ENCODE peak calls at places on chromosome 22, in four cellular contexts. One of them, this sample, is unnamed.

GRCh38 chr22:48474881-48475280 is 1352.8 kb downstream of the BRD1 start:
- DNase-seq in neural progenitor cell: no peak
- DNase-seq in IMR-90: no peak
- DNase-seq in HepG2: no peak
- DNase-seq in this sample: no peak

GRCh38 chr22:35312198-35313059 is 12.7 kb downstream of the TOM1 start:
- DNase-seq in HepG2: peak; percentile 90
- DNase-seq in neural progenitor cell: no peak
- DNase-seq in IMR-90: peak; percentile 82
- DNase-seq in this sample: no peak

GRCh38 chr22:41688365-41689211 is at the start of gene SNU13:
- DNase-seq in IMR-90: peak; percentile 92
- DNase-seq in neural progenitor cell: peak; percentile 93
- DNase-seq in HepG2: peak; percentile 88
- DNase-seq in this sample: peak; percentile 97

GRCh38 chr22:43848366-43849171 is 13.7 kb downstream of the SULT4A1 start:
- DNase-seq in IMR-90: peak; percentile 52
- DNase-seq in HepG2: no peak
- DNase-seq in neural progenitor cell: peak; percentile 61
- DNase-seq in this sample: no peak

GRCh38 chr22:29043906-29044575 is 17.6 kb downstream of the C22orf31 start:
- DNase-seq in HepG2: no peak
- DNase-seq in IMR-90: peak; percentile 66
- DNase-seq in neural progenitor cell: no peak
- DNase-seq in this sample: no peak

GRCh38 chr22:50422046-50422445 is 52.8 kb downstream of the SBF1 start:
- DNase-seq in IMR-90: no peak
- DNase-seq in HepG2: no peak
- DNase-seq in neural progenitor cell: no peak
- DNase-seq in this sample: no peak

GRCh38 chr22:22698263-22698750 is 53.9 kb downstream of the GGTLC2 start:
- DNase-seq in neural progenitor cell: no peak
- DNase-seq in HepG2: no peak
- DNase-seq in IMR-90: no peak
- DNase-seq in this sample: peak; percentile 83

GRCh38 chr22:35454416-35455054 is 54.6 kb downstream of the MCM5 start:
- DNase-seq in neural progenitor cell: peak; percentile 36
- DNase-seq in IMR-90: no peak
- DNase-seq in HepG2: no peak
- DNase-seq in this sample: no peak

GRCh38 chr22:25728064-25728463 is 13.9 kb upstream of the MYO18B start:
- DNase-seq in neural progenitor cell: no peak
- DNase-seq in IMR-90: no peak
- DNase-seq in HepG2: no peak
- DNase-seq in this sample: no peak

GRCh38 chr22:27100789-27101188 is 443.4 kb downstream of the MIAT start:
- DNase-seq in HepG2: no peak
- DNase-seq in IMR-90: peak; percentile 45
- DNase-seq in neural progenitor cell: peak; percentile 88
- DNase-seq in this sample: no peak

GRCh38 chr22:41914611-41915034 is 251 bp downstream of the SHISA8 start:
- DNase-seq in neural progenitor cell: peak; percentile 58
- DNase-seq in HepG2: no peak
- DNase-seq in IMR-90: no peak
- DNase-seq in this sample: no peak

GRCh38 chr22:35688913-35689675 is 28.6 kb upstream of the APOL5 start:
- DNase-seq in HepG2: no peak
- DNase-seq in IMR-90: peak; percentile 59
- DNase-seq in neural progenitor cell: no peak
- DNase-seq in this sample: no peak

GRCh38 chr22:18033204-18033998 is 9.0 kb upstream of the MICAL3 start:
- DNase-seq in IMR-90: peak; percentile 41
- DNase-seq in HepG2: no peak
- DNase-seq in neural progenitor cell: no peak
- DNase-seq in this sample: no peak

GRCh38 chr22:26681395-26681821 is 24.0 kb downstream of the MIAT start:
- DNase-seq in IMR-90: peak; percentile 67
- DNase-seq in HepG2: no peak
- DNase-seq in neural progenitor cell: peak; percentile 83
- DNase-seq in this sample: no peak

GRCh38 chr22:23233746-23234408 is 53.6 kb downstream of the BCR start:
- DNase-seq in IMR-90: peak; percentile 92
- DNase-seq in HepG2: no peak
- DNase-seq in neural progenitor cell: no peak
- DNase-seq in this sample: no peak

GRCh38 chr22:29661355-29661754 is 57.9 kb downstream of the NF2 start:
- DNase-seq in IMR-90: peak; percentile 58
- DNase-seq in neural progenitor cell: no peak
- DNase-seq in HepG2: no peak
- DNase-seq in this sample: no peak

GRCh38 chr22:48925450-48925849 is 902.2 kb downstream of the BRD1 start:
- DNase-seq in HepG2: no peak
- DNase-seq in neural progenitor cell: no peak
- DNase-seq in IMR-90: no peak
- DNase-seq in this sample: no peak

GRCh38 chr22:44583854-44584253 is 85.8 kb upstream of the RTL6 start:
- DNase-seq in IMR-90: no peak
- DNase-seq in neural progenitor cell: no peak
- DNase-seq in HepG2: no peak
- DNase-seq in this sample: no peak

GRCh38 chr22:39467390-39467901 is 10.6 kb downstream of the MGAT3 start:
- DNase-seq in IMR-90: no peak
- DNase-seq in HepG2: no peak
- DNase-seq in neural progenitor cell: no peak
- DNase-seq in this sample: no peak

GRCh38 chr22:42353883-42354727 is 78.1 kb downstream of the NFAM1 start:
- DNase-seq in IMR-90: peak; percentile 13
- DNase-seq in HepG2: no peak
- DNase-seq in neural progenitor cell: peak; percentile 79
- DNase-seq in this sample: no peak

GRCh38 chr22:39773976-39774539 is 119.5 kb downstream of the ENTHD1 start:
- DNase-seq in HepG2: no peak
- DNase-seq in neural progenitor cell: no peak
- DNase-seq in IMR-90: peak; percentile 0
- DNase-seq in this sample: peak; percentile 1

GRCh38 chr22:40642316-40642715 is 5.8 kb upstream of the MRTFA start:
- DNase-seq in HepG2: no peak
- DNase-seq in IMR-90: no peak
- DNase-seq in neural progenitor cell: no peak
- DNase-seq in this sample: no peak

GRCh38 chr22:49240016-49240380 is 587.7 kb downstream of the BRD1 start:
- DNase-seq in neural progenitor cell: no peak
- DNase-seq in HepG2: no peak
- DNase-seq in IMR-90: no peak
- DNase-seq in this sample: no peak

GRCh38 chr22:23834830-23835772 is 3.7 kb downstream of the DERL3 start:
- DNase-seq in IMR-90: no peak
- DNase-seq in neural progenitor cell: no peak
- DNase-seq in HepG2: no peak
- DNase-seq in this sample: no peak

GRCh38 chr22:21444701-21445436 is 22.3 kb upstream of the TMEM191C start:
- DNase-seq in HepG2: no peak
- DNase-seq in IMR-90: no peak
- DNase-seq in neural progenitor cell: no peak
- DNase-seq in this sample: no peak

GRCh38 chr22:40397436-40397835 is 27.0 kb downstream of the SGSM3 start:
- DNase-seq in neural progenitor cell: no peak
- DNase-seq in HepG2: no peak
- DNase-seq in IMR-90: peak; percentile 54
- DNase-seq in this sample: no peak

GRCh38 chr22:21937821-21938070 is 14.9 kb downstream of the PPM1F start:
- DNase-seq in neural progenitor cell: no peak
- DNase-seq in HepG2: no peak
- DNase-seq in IMR-90: peak; percentile 94
- DNase-seq in this sample: no peak

GRCh38 chr22:22201185-22201924 is 43.2 kb upstream of the VPREB1 start:
- DNase-seq in IMR-90: peak; percentile 24
- DNase-seq in neural progenitor cell: peak; percentile 49
- DNase-seq in HepG2: peak; percentile 25
- DNase-seq in this sample: peak; percentile 94

GRCh38 chr22:20237480-20238440 is 30.4 kb downstream of the RTN4R start:
- DNase-seq in IMR-90: no peak
- DNase-seq in neural progenitor cell: no peak
- DNase-seq in HepG2: no peak
- DNase-seq in this sample: no peak
- TF ChIP-seq CTCF in IMR-90: no peak
- TF ChIP-seq CTCF in neural progenitor cell: no peak
- TF ChIP-seq CTCF in HepG2: no peak
- TF ChIP-seq CTCF in this sample: no peak

DNA sequence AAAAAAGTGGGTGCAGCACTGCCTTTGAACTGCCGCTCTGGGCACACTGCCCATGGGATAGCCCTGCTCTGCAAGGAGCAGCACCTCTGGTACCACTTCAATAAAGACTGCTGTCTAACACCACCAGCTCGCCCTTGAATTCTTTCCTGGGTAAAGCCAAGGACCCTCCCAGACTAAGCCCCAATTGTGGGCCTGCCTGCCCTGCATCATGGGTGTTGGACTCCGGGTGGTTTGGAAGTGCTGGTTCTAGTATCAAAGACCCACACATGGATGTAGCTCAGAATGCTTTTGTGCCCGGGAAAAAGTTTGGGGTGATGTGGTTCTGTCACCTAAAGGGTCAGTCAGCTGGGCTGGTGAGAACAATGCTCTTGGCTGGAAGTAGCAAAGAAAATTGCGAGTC is 444.4 kb downstream of the TBC1D22A start:
- DNase-seq in IMR-90: no peak
- DNase-seq in HepG2: no peak
- DNase-seq in neural progenitor cell: no peak
- DNase-seq in this sample: no peak
- H3K9me3 ChIP-seq in IMR-90: peaks cover 3% of the 10 kb centered on the region
- H3K9me3 ChIP-seq in HepG2: no peaks in the 10 kb centered on the region
- H3K9me3 ChIP-seq in neural progenitor cell: no peaks in the 10 kb centered on the region
- H3K9me3 ChIP-seq in this sample: no peaks in the 10 kb centered on the region

GRCh38 chr22:37266581-37267127 is 15.7 kb upstream of the CYTH4 start:
- DNase-seq in IMR-90: no peak
- DNase-seq in neural progenitor cell: no peak
- DNase-seq in HepG2: no peak
- DNase-seq in this sample: no peak

GRCh38 chr22:37263966-37264887 is 18.1 kb upstream of the CYTH4 start:
- DNase-seq in HepG2: no peak
- DNase-seq in neural progenitor cell: no peak
- DNase-seq in IMR-90: no peak
- DNase-seq in this sample: no peak

GRCh38 chr22:37269930-37270678 is 12.2 kb upstream of the CYTH4 start:
- DNase-seq in HepG2: no peak
- DNase-seq in neural progenitor cell: no peak
- DNase-seq in IMR-90: no peak
- DNase-seq in this sample: no peak

GRCh38 chr22:37267661-37268413 is 14.5 kb upstream of the CYTH4 start:
- DNase-seq in IMR-90: peak; percentile 38
- DNase-seq in HepG2: no peak
- DNase-seq in neural progenitor cell: no peak
- DNase-seq in this sample: peak; percentile 33

GRCh38 chr22:37267128-37267587 is 15.2 kb upstream of the CYTH4 start:
- DNase-seq in HepG2: no peak
- DNase-seq in IMR-90: no peak
- DNase-seq in neural progenitor cell: peak; percentile 88
- DNase-seq in this sample: peak; percentile 78
- H3K4me2 ChIP-seq in HepG2: peak overlapping the region; percentile 66
- H3K4me2 ChIP-seq in IMR-90: peak overlapping the region; percentile 82
- H3K4me2 ChIP-seq in neural progenitor cell: peak overlapping the region; percentile 51
- H3K4me2 ChIP-seq in this sample: peak overlapping the region; percentile 91

DNA sequence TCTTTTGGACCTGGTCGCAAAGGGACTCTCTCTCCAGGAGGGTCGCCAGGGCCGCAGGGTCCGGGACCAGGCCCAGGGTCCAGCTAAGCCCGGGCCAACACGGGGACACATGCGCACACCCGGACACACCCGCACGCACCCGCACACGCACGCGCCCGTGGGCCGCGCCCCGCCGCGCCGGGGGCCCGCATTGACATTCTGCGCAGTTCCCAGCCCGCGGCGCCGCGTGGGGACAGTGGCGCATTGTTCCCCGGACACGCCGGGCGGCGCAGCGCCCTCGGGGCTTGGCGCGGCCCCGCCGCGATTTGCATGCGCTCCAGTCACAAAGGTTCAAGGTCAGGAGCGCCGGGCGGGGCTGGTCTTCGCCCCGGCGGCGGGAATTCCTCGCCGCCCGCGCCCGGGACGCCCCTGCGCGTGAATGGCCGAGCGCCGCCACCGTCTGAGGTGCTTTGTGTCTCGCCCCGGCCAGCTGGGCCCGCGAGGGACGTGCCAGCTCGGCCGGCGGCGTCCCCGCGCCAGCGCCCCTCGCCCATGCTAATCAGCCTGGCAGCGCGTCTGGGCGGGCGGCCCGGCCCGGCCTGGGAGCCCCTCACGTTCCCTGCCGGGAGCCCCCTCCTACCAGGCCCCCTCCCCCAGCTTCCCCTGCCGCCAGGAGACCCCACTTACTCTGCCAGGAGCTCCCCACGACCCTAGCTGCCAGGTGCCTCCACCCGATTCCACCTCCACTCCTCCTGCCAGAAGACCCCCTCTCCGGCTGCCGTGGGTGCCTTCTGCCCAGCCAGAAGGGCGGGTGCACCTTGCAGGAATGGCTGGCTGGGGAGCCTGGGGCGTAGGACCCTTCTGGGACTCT is 50.5 kb upstream of the WNT7B start:
- DNase-seq in IMR-90: no peak
- DNase-seq in neural progenitor cell: peak; percentile 44
- DNase-seq in HepG2: peak; percentile 46
- DNase-seq in this sample: peak; percentile 22
- TF ChIP-seq CTCF in IMR-90: no peak
- TF ChIP-seq CTCF in neural progenitor cell: no peak
- TF ChIP-seq CTCF in HepG2: peak; percentile 49
- TF ChIP-seq CTCF in this sample: no peak

GRCh38 chr22:30979932-30980331 is 10.9 kb downstream of the TUG1 start:
- DNase-seq in IMR-90: no peak
- DNase-seq in neural progenitor cell: no peak
- DNase-seq in HepG2: no peak
- DNase-seq in this sample: no peak
- H3K9me3 ChIP-seq in IMR-90: peaks cover 12% of the 10 kb centered on the region
- H3K9me3 ChIP-seq in neural progenitor cell: peaks cover 32% of the 10 kb centered on the region
- H3K9me3 ChIP-seq in HepG2: no peaks in the 10 kb centered on the region
- H3K9me3 ChIP-seq in this sample: no peaks in the 10 kb centered on the region

GRCh38 chr22:19291218-19291579 is 320 bp downstream of the CLTCL1 start:
- DNase-seq in IMR-90: no peak
- DNase-seq in HepG2: no peak
- DNase-seq in neural progenitor cell: peak; percentile 73
- DNase-seq in this sample: no peak

GRCh38 chr22:19289475-19290161 is 1.9 kb downstream of the CLTCL1 start:
- DNase-seq in IMR-90: peak; percentile 81
- DNase-seq in neural progenitor cell: no peak
- DNase-seq in HepG2: no peak
- DNase-seq in this sample: no peak

GRCh38 chr22:19292262-19293230 is 1.0 kb upstream of the CLTCL1 start:
- DNase-seq in HepG2: no peak
- DNase-seq in neural progenitor cell: no peak
- DNase-seq in IMR-90: no peak
- DNase-seq in this sample: peak; percentile 54

GRCh38 chr22:19291580-19292261 is at the start of gene CLTCL1:
- DNase-seq in HepG2: peak; percentile 46
- DNase-seq in IMR-90: peak; percentile 58
- DNase-seq in neural progenitor cell: peak; percentile 96
- DNase-seq in this sample: peak; percentile 82

GRCh38 chr22:19290400-19291217 is 910 bp downstream of the CLTCL1 start:
- DNase-seq in neural progenitor cell: no peak
- DNase-seq in IMR-90: no peak
- DNase-seq in HepG2: peak; percentile 10
- DNase-seq in this sample: no peak
- H3K4me2 ChIP-seq in neural progenitor cell: peak overlapping the region; percentile 98
- H3K4me2 ChIP-seq in IMR-90: peak overlapping the region; percentile 77
- H3K4me2 ChIP-seq in HepG2: peak overlapping the region; percentile 96
- H3K4me2 ChIP-seq in this sample: peak overlapping the region; percentile 84

This sample was measured in OCI-LY7.